ENCODE peak calls at places on chromosomes 11 and 22, in five cellular contexts. F, B, K, Y and O are unnamed samples.

GRCh38 chr11:45085657-45086501 is 60.6 kb upstream of the PRDM11 start:
- DNase-seq in K (no peak), B (no peak), Y (no peak), F (no peak), O (no peak)

GRCh38 chr22:20128619-20128901 is 3.0 kb upstream of the ZDHHC8 start:
- DNase-seq in B (no peak), Y (no peak), K (no peak), F (no peak), O (no peak)

GRCh38 chr22:24495365-24495675 is 188 bp downstream of the UPB1 start:
- DNase-seq in B (no peak), K (no peak), F (no peak), Y (no peak), O (no peak)

GRCh38 chr11:123494195-123495050 is 64.4 kb downstream of the GRAMD1B start:
- DNase-seq in Y (no peak), F (peak), K (no peak), B (no peak), O (no peak)

GRCh38 chr22:27650985-27651384 is 150.6 kb downstream of the MN1 start:
- DNase-seq in K (no peak), Y (no peak), B (no peak), F (no peak), O (no peak)

GRCh38 chr22:29536411-29536810 is 17.1 kb downstream of the THOC5 start:
- DNase-seq in B (no peak), Y (no peak), K (no peak), F (no peak), O (no peak)

GRCh38 chr11:72758690-72759389 is 6.6 kb upstream of the ARAP1 start:
- DNase-seq in Y (no peak), B (no peak), F (no peak), K (peak), O (no peak)

GRCh38 chr11:1706634-1707400 is 9.8 kb downstream of the KRTAP5-6 start:
- DNase-seq in K (no peak), B (no peak), F (peak), Y (peak), O (no peak)

GRCh38 chr22:16568425-16568758 is 24.2 kb downstream of the CCT8L2 start:
- DNase-seq in F (no peak), K (no peak), Y (no peak), B (no peak), O (no peak)

GRCh38 chr11:134069996-134070845 is 1.3 kb downstream of the JAM3 start:
- DNase-seq in B (no peak), K (no peak), F (no peak), Y (no peak), O (no peak)

GRCh38 chr22:38353142-38353629 is 36.0 kb upstream of the CSNK1E start:
- DNase-seq in B (peak), F (peak), Y (peak), K (peak), O (no peak)

GRCh38 chr22:19876941-19877625 is 22.4 kb upstream of the GNB1L start:
- DNase-seq in B (no peak), Y (no peak), F (peak), K (no peak), O (peak)

GRCh38 chr22:42807185-42807584 is 49.9 kb downstream of the ARFGAP3 start:
- DNase-seq in Y (no peak), F (no peak), K (no peak), B (no peak), O (peak)

GRCh38 chr11:61480936-61481335 is 27.6 kb upstream of the LRRC10B start:
- DNase-seq in K (no peak), B (no peak), Y (no peak), F (peak), O (no peak)

GRCh38 chr11:123063396-123064267 is 1.7 kb upstream of the HSPA8 start:
- DNase-seq in Y (peak), F (no peak), B (peak), K (peak), O (no peak)

GRCh38 chr22:38930512-38930911 is 26.9 kb upstream of the APOBEC3A start:
- DNase-seq in F (no peak), K (no peak), Y (no peak), B (no peak), O (no peak)

GRCh38 chr22:31049815-31050420 is 31.2 kb upstream of the SMTN start:
- DNase-seq in K (no peak), F (no peak), Y (no peak), B (no peak), O (no peak)

GRCh38 chr11:68081691-68082090 is 39.5 kb downstream of the CHKA start:
- DNase-seq in F (no peak), K (no peak), B (no peak), Y (no peak), O (no peak)

GRCh38 chr22:37661160-37661924 is 2.8 kb downstream of the PDXP start:
- DNase-seq in Y (peak), K (no peak), F (peak), B (no peak), O (no peak)

GRCh38 chr11:12125609-12126149 is 15.3 kb downstream of the MICAL2 start:
- DNase-seq in F (no peak), K (no peak), Y (no peak), B (no peak), O (no peak)

GRCh38 chr11:124669193-124669592 is 4.3 kb downstream of the SIAE start:
- DNase-seq in F (peak), B (peak), K (peak), Y (peak), O (no peak)

GRCh38 chr11:124667601-124668000 is 5.9 kb downstream of the SIAE start:
- DNase-seq in K (no peak), F (no peak), B (no peak), Y (no peak), O (no peak)

GRCh38 chr11:124673333-124674167 is at the start of the genes SIAE and SPA17:
- DNase-seq in F (peak), K (peak), B (peak), Y (peak), O (peak)

GRCh38 chr11:124672531-124673215 is 866 bp downstream of the SIAE start:
- DNase-seq in Y (no peak), B (no peak), K (no peak), F (no peak), O (no peak)

DNA sequence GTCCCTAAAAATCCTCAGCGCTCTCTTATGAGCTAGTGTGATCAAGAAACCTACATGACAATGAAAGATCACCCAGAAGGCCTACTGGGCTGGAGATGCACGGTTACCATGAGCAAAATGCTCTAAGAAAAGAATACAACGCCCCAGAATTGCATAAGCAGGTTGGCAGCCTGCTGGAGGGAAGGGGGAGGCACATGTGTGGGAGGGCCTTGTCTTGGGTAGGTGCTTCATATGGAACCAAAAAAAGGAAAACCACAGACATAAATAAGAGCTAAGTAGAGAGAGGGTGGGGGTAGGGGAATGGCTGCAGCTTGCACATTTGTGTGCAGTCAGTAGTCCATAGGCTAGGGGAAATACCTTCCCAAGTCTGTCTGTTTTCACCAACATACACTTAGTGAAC is 2.8 kb downstream of the SIAE start:
- DNase-seq in B (peak), Y (peak), K (no peak), F (no peak), O (no peak)
- H3K27ac ChIP-seq in B (no peak), Y (no peak), K (no peak), F (no peak), O (no peak)

GRCh38 chr11:121630041-121630440 is 177.3 kb upstream of the SORL1-AS1 start:
- DNase-seq in Y (no peak), K (no peak), B (no peak), F (no peak), O (no peak)
- H3K27ac ChIP-seq in Y (no peak), K (no peak), B (no peak), F (no peak), O (no peak)

DNA sequence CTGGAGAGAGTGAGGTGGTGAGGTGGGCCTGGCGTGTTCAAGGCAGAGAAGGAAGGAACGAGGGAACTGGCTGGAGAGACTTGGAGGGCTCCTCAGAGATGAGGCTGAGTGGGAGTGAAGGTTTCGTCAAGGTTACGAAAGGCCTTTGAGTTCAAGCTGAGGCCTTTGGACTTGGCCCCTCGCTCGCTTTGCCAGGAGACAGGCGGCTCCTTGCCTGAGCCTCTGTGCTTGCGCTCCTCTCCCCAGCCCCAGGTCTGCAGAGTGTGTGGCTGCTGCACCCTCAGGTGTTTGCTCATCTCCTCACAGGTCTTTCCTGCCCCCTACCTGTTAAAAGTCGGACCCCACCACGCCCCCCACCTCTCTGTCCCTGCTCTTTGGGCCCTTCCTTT is 91.6 kb downstream of the ATXN10 start:
- DNase-seq in B (no peak), F (peak), K (no peak), Y (no peak), O (no peak)
- H3K27ac ChIP-seq in B (no peak), F (no peak), K (no peak), Y (no peak), O (no peak)

GRCh38 chr22:36136475-36136874 is 24.1 kb downstream of the APOL3 start:
- DNase-seq in B (no peak), K (no peak), F (no peak), Y (no peak), O (no peak)
- H3K27ac ChIP-seq in B (no peak), K (no peak), F (no peak), Y (no peak), O (peak)

GRCh38 chr11:43917851-43918250 is 24.6 kb upstream of the C11orf96 start:
- DNase-seq in K (no peak), F (no peak), Y (no peak), B (no peak), O (no peak)
- H3K27ac ChIP-seq in K (no peak), F (no peak), Y (no peak), B (no peak), O (no peak)

DNA sequence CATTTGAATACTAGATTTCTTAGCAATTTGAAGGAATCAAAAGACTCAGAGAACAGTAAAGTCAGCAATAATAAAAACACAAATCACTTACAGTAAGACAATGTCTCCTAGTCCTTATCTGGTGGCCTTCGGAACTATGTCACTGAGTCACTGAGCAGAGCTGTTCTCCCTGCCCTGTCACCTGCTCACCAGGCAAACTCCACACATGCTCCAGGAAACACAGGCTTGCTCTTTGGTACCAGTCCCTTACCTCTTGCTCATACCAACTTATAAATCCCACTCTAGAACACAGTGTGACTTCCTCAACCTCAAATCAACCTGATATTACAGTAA is 81.1 kb upstream of the CHRM4 start:
- DNase-seq in F (no peak), K (no peak), B (no peak), Y (no peak), O (no peak)
- H3K27ac ChIP-seq in F (no peak), K (no peak), B (no peak), Y (no peak), O (no peak)

GRCh38 chr11:112318661-112319060 is 58.0 kb upstream of the PLET1 start:
- DNase-seq in Y (no peak), K (no peak), B (no peak), F (no peak), O (no peak)

GRCh38 chr11:112322173-112322813 is 61.6 kb upstream of the PLET1 start:
- DNase-seq in K (no peak), Y (no peak), F (no peak), B (no peak), O (no peak)

GRCh38 chr11:112320668-112321067 is 60.0 kb upstream of the PLET1 start:
- DNase-seq in F (no peak), Y (no peak), B (no peak), K (peak), O (no peak)

GRCh38 chr11:112318193-112318592 is 57.5 kb upstream of the PLET1 start:
- DNase-seq in B (no peak), F (no peak), K (no peak), Y (no peak), O (no peak)

GRCh38 chr11:112321521-112322172 is 61.0 kb upstream of the PLET1 start:
- DNase-seq in B (no peak), F (peak), K (no peak), Y (no peak), O (peak)
- H3K27ac ChIP-seq in B (no peak), F (no peak), K (no peak), Y (no peak), O (no peak)

GRCh38 chr11:111001986-111002616 is 243.4 kb upstream of the POU2AF2 start:
- DNase-seq in Y (no peak), B (no peak), K (peak), F (no peak), O (no peak)
- H3K27ac ChIP-seq in Y (no peak), B (no peak), K (no peak), F (no peak), O (peak)